ENCODE peak calls at places on chromosomes 7 and 10, in six cellular contexts. One of them, this sample, is unnamed.

GRCh38 chr10:72049969-72050781 is 38.2 kb downstream of the SPOCK2 start:
- DNase-seq in AG09319: no peak
- DNase-seq in progenitor cell of endocrine pancreas: no peak
- DNase-seq in right lobe of liver: no peak
- DNase-seq in fibroblast of lung: no peak
- DNase-seq in left ventricle myocardium inferior: no peak
- DNase-seq in this sample: no peak

GRCh38 chr10:132671171-132672154 is 114.5 kb downstream of the NKX6-2 start:
- DNase-seq in progenitor cell of endocrine pancreas: no peak
- DNase-seq in left ventricle myocardium inferior: peak; percentile 33
- DNase-seq in right lobe of liver: peak; percentile 9
- DNase-seq in fibroblast of lung: no peak
- DNase-seq in AG09319: no peak
- DNase-seq in this sample: no peak

GRCh38 chr7:74218343-74218698 is 8.5 kb downstream of the LAT2 start:
- DNase-seq in left ventricle myocardium inferior: no peak
- DNase-seq in right lobe of liver: no peak
- DNase-seq in AG09319: no peak
- DNase-seq in progenitor cell of endocrine pancreas: no peak
- DNase-seq in fibroblast of lung: no peak
- DNase-seq in this sample: no peak

GRCh38 chr7:127692200-127692599 is 40.2 kb downstream of the SND1 start:
- DNase-seq in AG09319: no peak
- DNase-seq in fibroblast of lung: no peak
- DNase-seq in left ventricle myocardium inferior: no peak
- DNase-seq in progenitor cell of endocrine pancreas: no peak
- DNase-seq in right lobe of liver: no peak
- DNase-seq in this sample: no peak

GRCh38 chr7:42661312-42661711 is 250.6 kb downstream of the C7orf25 start:
- DNase-seq in progenitor cell of endocrine pancreas: no peak
- DNase-seq in AG09319: peak; percentile 34
- DNase-seq in fibroblast of lung: peak; percentile 77
- DNase-seq in right lobe of liver: no peak
- DNase-seq in left ventricle myocardium inferior: no peak
- DNase-seq in this sample: no peak

GRCh38 chr7:39379416-39379815 is 186.8 kb upstream of the YAE1 start:
- DNase-seq in progenitor cell of endocrine pancreas: no peak
- DNase-seq in left ventricle myocardium inferior: no peak
- DNase-seq in right lobe of liver: no peak
- DNase-seq in fibroblast of lung: no peak
- DNase-seq in AG09319: no peak
- DNase-seq in this sample: no peak

GRCh38 chr7:16563281-16564022 is 36.8 kb downstream of the LRRC72 start:
- DNase-seq in AG09319: no peak
- DNase-seq in left ventricle myocardium inferior: no peak
- DNase-seq in right lobe of liver: no peak
- DNase-seq in progenitor cell of endocrine pancreas: no peak
- DNase-seq in fibroblast of lung: no peak
- DNase-seq in this sample: no peak

GRCh38 chr7:129769400-129769774 is 157.9 kb downstream of the NRF1 start:
- DNase-seq in AG09319: no peak
- DNase-seq in right lobe of liver: no peak
- DNase-seq in left ventricle myocardium inferior: no peak
- DNase-seq in fibroblast of lung: no peak
- DNase-seq in progenitor cell of endocrine pancreas: no peak
- DNase-seq in this sample: no peak

GRCh38 chr7:4566714-4567113 is 115.4 kb upstream of the FOXK1 start:
- DNase-seq in left ventricle myocardium inferior: no peak
- DNase-seq in fibroblast of lung: no peak
- DNase-seq in AG09319: no peak
- DNase-seq in progenitor cell of endocrine pancreas: no peak
- DNase-seq in right lobe of liver: no peak
- DNase-seq in this sample: no peak

GRCh38 chr7:69067397-69067796 is 530.9 kb upstream of the AUTS2 start:
- DNase-seq in right lobe of liver: peak; percentile 60
- DNase-seq in progenitor cell of endocrine pancreas: no peak
- DNase-seq in AG09319: no peak
- DNase-seq in left ventricle myocardium inferior: no peak
- DNase-seq in fibroblast of lung: no peak
- DNase-seq in this sample: no peak

GRCh38 chr7:52355059-52355458 is 680.4 kb upstream of the POM121L12 start:
- DNase-seq in AG09319: no peak
- DNase-seq in progenitor cell of endocrine pancreas: peak; percentile 47
- DNase-seq in right lobe of liver: no peak
- DNase-seq in fibroblast of lung: no peak
- DNase-seq in left ventricle myocardium inferior: no peak
- DNase-seq in this sample: no peak

GRCh38 chr10:97428572-97428981 is 2.6 kb downstream of the PGAM1 start:
- DNase-seq in left ventricle myocardium inferior: no peak
- DNase-seq in progenitor cell of endocrine pancreas: no peak
- DNase-seq in fibroblast of lung: no peak
- DNase-seq in AG09319: no peak
- DNase-seq in right lobe of liver: no peak
- DNase-seq in this sample: no peak

GRCh38 chr7:127782075-127782474 is 130.1 kb downstream of the SND1 start:
- DNase-seq in AG09319: no peak
- DNase-seq in right lobe of liver: no peak
- DNase-seq in progenitor cell of endocrine pancreas: no peak
- DNase-seq in left ventricle myocardium inferior: no peak
- DNase-seq in fibroblast of lung: no peak
- DNase-seq in this sample: no peak

GRCh38 chr10:89301231-89301630 is 615 bp upstream of the IFIT2 start:
- DNase-seq in fibroblast of lung: peak; percentile 61
- DNase-seq in left ventricle myocardium inferior: no peak
- DNase-seq in AG09319: no peak
- DNase-seq in progenitor cell of endocrine pancreas: no peak
- DNase-seq in right lobe of liver: no peak
- DNase-seq in this sample: no peak

GRCh38 chr10:23171232-23171876 is 20.8 kb upstream of the PTF1A start:
- DNase-seq in AG09319: no peak
- DNase-seq in progenitor cell of endocrine pancreas: peak; percentile 67
- DNase-seq in left ventricle myocardium inferior: no peak
- DNase-seq in fibroblast of lung: peak; percentile 39
- DNase-seq in right lobe of liver: no peak
- DNase-seq in this sample: peak; percentile 50

GRCh38 chr10:70908426-70909296 is 20.3 kb upstream of the PCBD1 start:
- DNase-seq in right lobe of liver: peak; percentile 7
- DNase-seq in AG09319: no peak
- DNase-seq in fibroblast of lung: no peak
- DNase-seq in left ventricle myocardium inferior: no peak
- DNase-seq in progenitor cell of endocrine pancreas: no peak
- DNase-seq in this sample: no peak

GRCh38 chr7:47402941-47403340 is 179.0 kb downstream of the TNS3 start:
- DNase-seq in AG09319: no peak
- DNase-seq in right lobe of liver: no peak
- DNase-seq in left ventricle myocardium inferior: no peak
- DNase-seq in progenitor cell of endocrine pancreas: no peak
- DNase-seq in fibroblast of lung: no peak
- DNase-seq in this sample: no peak

GRCh38 chr10:71221586-71222202 is 9.3 kb downstream of the UNC5B start:
- DNase-seq in right lobe of liver: no peak
- DNase-seq in AG09319: no peak
- DNase-seq in left ventricle myocardium inferior: no peak
- DNase-seq in fibroblast of lung: peak; percentile 47
- DNase-seq in progenitor cell of endocrine pancreas: no peak
- DNase-seq in this sample: peak; percentile 9

GRCh38 chr7:77479536-77480088 is 57.5 kb upstream of the PTPN12 start:
- DNase-seq in left ventricle myocardium inferior: no peak
- DNase-seq in right lobe of liver: no peak
- DNase-seq in progenitor cell of endocrine pancreas: no peak
- DNase-seq in AG09319: no peak
- DNase-seq in fibroblast of lung: no peak
- DNase-seq in this sample: peak; percentile 84

GRCh38 chr10:67837519-67838314 is at the start of gene DNAJC12:
- DNase-seq in AG09319: peak; percentile 4
- DNase-seq in progenitor cell of endocrine pancreas: no peak
- DNase-seq in right lobe of liver: no peak
- DNase-seq in left ventricle myocardium inferior: no peak
- DNase-seq in fibroblast of lung: peak; percentile 85
- DNase-seq in this sample: peak; percentile 44

GRCh38 chr7:96225251-96225650 is 96.6 kb downstream of the SLC25A13 start:
- DNase-seq in left ventricle myocardium inferior: no peak
- DNase-seq in right lobe of liver: no peak
- DNase-seq in progenitor cell of endocrine pancreas: no peak
- DNase-seq in AG09319: no peak
- DNase-seq in fibroblast of lung: no peak
- DNase-seq in this sample: no peak
- TF ChIP-seq CTCF in left ventricle myocardium inferior: no peak
- TF ChIP-seq CTCF in right lobe of liver: no peak
- TF ChIP-seq CTCF in progenitor cell of endocrine pancreas: no peak
- TF ChIP-seq CTCF in AG09319: no peak
- TF ChIP-seq CTCF in fibroblast of lung: no peak
- TF ChIP-seq CTCF in this sample: no peak

DNA sequence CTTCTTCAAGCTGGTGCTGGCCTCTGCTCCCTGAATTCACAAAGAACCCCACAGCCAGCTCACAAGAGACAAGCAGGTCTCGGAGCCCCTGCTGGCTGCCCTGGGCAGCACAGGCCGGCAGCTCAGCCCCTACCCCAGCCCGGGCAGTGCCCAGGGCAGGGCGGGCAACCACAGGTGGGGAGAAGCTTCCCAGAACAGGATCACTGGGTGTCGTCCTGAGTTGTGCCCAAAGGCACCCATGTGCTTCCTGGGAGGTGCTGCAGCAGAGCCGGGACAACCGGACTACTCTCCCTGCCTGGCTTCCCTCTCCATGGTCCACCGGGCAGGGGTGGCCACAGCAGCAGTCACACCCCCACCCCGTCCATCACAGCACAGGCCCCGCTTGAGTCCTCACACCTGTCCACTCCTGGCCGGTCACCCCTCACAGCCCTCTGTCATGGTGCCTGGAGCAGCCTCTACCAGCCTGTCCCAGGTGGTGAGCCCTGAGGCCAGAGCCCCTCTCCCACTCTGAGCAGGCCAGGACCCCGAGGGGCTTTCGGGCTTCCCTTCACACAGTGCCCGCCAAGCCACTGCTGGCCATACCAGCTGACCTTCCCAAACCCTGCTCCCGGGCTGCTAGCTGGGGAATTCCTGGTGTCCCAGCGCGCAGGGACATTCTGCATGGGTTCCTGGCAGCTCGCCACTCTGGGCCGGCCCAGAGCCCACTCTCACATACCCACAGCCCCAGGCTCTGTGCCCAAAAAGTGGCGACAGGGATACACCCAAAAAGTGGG is 3.1 kb downstream of the RASGEF1A start:
- DNase-seq in AG09319: no peak
- DNase-seq in fibroblast of lung: no peak
- DNase-seq in right lobe of liver: peak; percentile 25
- DNase-seq in left ventricle myocardium inferior: no peak
- DNase-seq in progenitor cell of endocrine pancreas: no peak
- DNase-seq in this sample: no peak
- TF ChIP-seq CTCF in AG09319: no peak
- TF ChIP-seq CTCF in fibroblast of lung: peak; percentile 3
- TF ChIP-seq CTCF in right lobe of liver: no peak
- TF ChIP-seq CTCF in left ventricle myocardium inferior: no peak
- TF ChIP-seq CTCF in progenitor cell of endocrine pancreas: peak; percentile 34
- TF ChIP-seq CTCF in this sample: peak; percentile 25

GRCh38 chr7:107045195-107045960 is 873 bp downstream of the PRKAR2B start:
- DNase-seq in fibroblast of lung: no peak
- DNase-seq in left ventricle myocardium inferior: no peak
- DNase-seq in progenitor cell of endocrine pancreas: no peak
- DNase-seq in AG09319: no peak
- DNase-seq in right lobe of liver: no peak
- DNase-seq in this sample: no peak

GRCh38 chr7:107043916-107044346 is 574 bp upstream of the PRKAR2B start:
- DNase-seq in left ventricle myocardium inferior: no peak
- DNase-seq in right lobe of liver: no peak
- DNase-seq in fibroblast of lung: peak; percentile 31
- DNase-seq in progenitor cell of endocrine pancreas: no peak
- DNase-seq in AG09319: no peak
- DNase-seq in this sample: no peak

GRCh38 chr7:107046511-107047259 is 2.2 kb downstream of the PRKAR2B start:
- DNase-seq in right lobe of liver: no peak
- DNase-seq in fibroblast of lung: no peak
- DNase-seq in left ventricle myocardium inferior: no peak
- DNase-seq in AG09319: no peak
- DNase-seq in progenitor cell of endocrine pancreas: no peak
- DNase-seq in this sample: no peak

GRCh38 chr7:107045980-107046379 is 1.5 kb downstream of the PRKAR2B start:
- DNase-seq in AG09319: peak; percentile 54
- DNase-seq in right lobe of liver: no peak
- DNase-seq in progenitor cell of endocrine pancreas: no peak
- DNase-seq in left ventricle myocardium inferior: no peak
- DNase-seq in fibroblast of lung: peak; percentile 84
- DNase-seq in this sample: no peak

DNA sequence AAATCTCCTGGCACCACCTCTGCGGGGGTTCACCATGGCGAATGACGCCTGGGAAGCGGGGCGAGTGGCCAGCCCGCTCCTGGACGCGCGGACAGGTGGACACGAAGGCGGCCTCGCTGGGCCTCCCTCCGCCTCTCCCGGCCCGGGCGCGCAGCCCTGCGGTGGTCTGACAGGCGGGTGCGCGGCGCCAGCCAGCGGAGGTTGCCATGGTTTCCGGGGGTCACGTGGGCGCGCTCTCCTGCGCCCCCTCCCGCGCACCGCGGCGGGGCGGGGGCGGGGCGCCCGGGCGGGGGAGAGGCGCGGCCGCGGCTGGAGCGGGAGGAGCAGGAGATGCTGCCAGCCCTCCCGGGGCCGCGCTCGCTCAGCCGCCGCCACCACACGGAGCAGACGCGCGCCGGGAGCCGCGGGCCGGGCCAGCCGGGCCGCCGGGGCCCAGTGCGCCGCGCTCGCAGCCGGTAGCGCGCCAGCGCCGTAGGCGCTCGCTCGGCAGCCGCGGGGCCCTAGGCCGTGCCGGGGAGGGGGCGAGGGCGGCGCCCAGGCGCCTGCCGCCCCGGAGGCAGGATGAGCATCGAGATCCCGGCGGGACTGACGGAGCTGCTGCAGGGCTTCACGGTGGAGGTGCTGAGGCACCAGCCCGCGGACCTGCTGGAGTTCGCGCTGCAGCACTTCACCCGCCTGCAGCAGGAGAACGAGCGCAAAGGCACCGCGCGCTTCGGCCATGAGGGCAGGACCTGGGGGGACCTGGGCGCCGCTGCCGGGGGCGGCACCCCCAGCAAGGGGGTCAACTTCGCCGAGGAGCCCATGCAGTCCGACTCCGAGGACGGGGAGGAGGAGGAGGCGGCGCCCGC is at the start of gene PRKAR2B:
- DNase-seq in progenitor cell of endocrine pancreas: peak; percentile 84
- DNase-seq in AG09319: peak; percentile 36
- DNase-seq in right lobe of liver: peak; percentile 77
- DNase-seq in left ventricle myocardium inferior: peak; percentile 80
- DNase-seq in fibroblast of lung: peak; percentile 66
- DNase-seq in this sample: peak; percentile 75
- TF ChIP-seq CTCF in progenitor cell of endocrine pancreas: no peak
- TF ChIP-seq CTCF in AG09319: no peak
- TF ChIP-seq CTCF in right lobe of liver: no peak
- TF ChIP-seq CTCF in left ventricle myocardium inferior: no peak
- TF ChIP-seq CTCF in fibroblast of lung: no peak
- TF ChIP-seq CTCF in this sample: no peak

DNA sequence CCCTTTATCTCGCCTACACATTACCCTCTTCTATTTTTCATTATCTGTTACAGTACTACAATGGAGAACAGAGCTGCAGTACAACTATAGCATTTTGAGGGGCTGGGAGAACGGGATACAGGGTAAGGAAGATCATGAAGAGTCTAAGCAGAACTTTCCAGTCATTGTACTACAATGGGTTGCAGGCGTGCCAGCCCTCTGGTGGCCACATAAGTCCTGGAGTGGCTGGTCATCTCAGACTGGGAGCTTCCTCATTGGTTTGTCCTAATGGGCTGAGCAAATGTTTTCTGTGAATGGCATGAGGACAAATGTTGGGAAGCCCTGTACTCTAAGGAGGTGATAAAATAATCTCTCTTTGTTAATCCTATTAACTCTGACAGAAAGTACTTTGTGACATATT is 33.0 kb downstream of the TMEM106B start:
- DNase-seq in fibroblast of lung: peak; percentile 9
- DNase-seq in left ventricle myocardium inferior: no peak
- DNase-seq in right lobe of liver: peak; percentile 37
- DNase-seq in AG09319: no peak
- DNase-seq in progenitor cell of endocrine pancreas: no peak
- DNase-seq in this sample: peak; percentile 71
- TF ChIP-seq CTCF in fibroblast of lung: peak; percentile 13
- TF ChIP-seq CTCF in left ventricle myocardium inferior: peak; percentile 33
- TF ChIP-seq CTCF in right lobe of liver: peak; percentile 29
- TF ChIP-seq CTCF in AG09319: peak; percentile 30
- TF ChIP-seq CTCF in progenitor cell of endocrine pancreas: peak; percentile 44
- TF ChIP-seq CTCF in this sample: peak; percentile 59